ENCODE peak calls at places on chromosomes 6 and 20, in six cellular contexts. H, O, W, M, G and C are unnamed samples.

GRCh38 chr6:34671801-34672656 is 24.5 kb downstream of the ILRUN start:
- DNase-seq in G (peak), H (peak), W (peak), M (no peak), O (no peak), C (no peak)

GRCh38 chr20:37223053-37223452 is 38.6 kb downstream of the GHRH start:
- DNase-seq in O (no peak), W (no peak), G (no peak), H (no peak), M (no peak), C (no peak)

GRCh38 chr6:5215181-5215580 is 45.6 kb downstream of the LYRM4 start:
- DNase-seq in M (no peak), H (no peak), G (no peak), W (no peak), O (no peak), C (no peak)

GRCh38 chr6:5080574-5080973 is 4.6 kb upstream of the PPP1R3G start:
- DNase-seq in G (no peak), M (no peak), H (no peak), W (no peak), O (peak), C (no peak)

GRCh38 chr6:87993331-87993730 is 54.3 kb upstream of the SPACA1 start:
- DNase-seq in H (no peak), G (no peak), O (no peak), W (no peak), M (no peak), C (no peak)

GRCh38 chr6:100427452-100427851 is 37.3 kb downstream of the SIM1 start:
- DNase-seq in W (no peak), O (no peak), M (no peak), H (no peak), G (no peak), C (no peak)

GRCh38 chr20:1241456-1241855 is 15.6 kb downstream of the RAD21L1 start:
- DNase-seq in O (no peak), W (no peak), H (no peak), M (no peak), G (no peak), C (no peak)

GRCh38 chr20:23212482-23212881 is 126.4 kb upstream of the CD93 start:
- DNase-seq in M (no peak), W (no peak), H (no peak), G (no peak), O (no peak), C (no peak)

GRCh38 chr6:132715204-132715603 is 1.3 kb upstream of the VNN1 start:
- DNase-seq in H (no peak), G (no peak), W (no peak), M (peak), O (peak), C (no peak)

GRCh38 chr6:106997392-106998257 is 23.1 kb upstream of the CD24 start:
- DNase-seq in H (peak), O (peak), M (no peak), W (peak), G (peak), C (peak)

GRCh38 chr20:62908971-62909791 is 17.1 kb downstream of the DIDO1 start:
- DNase-seq in M (no peak), W (no peak), H (no peak), G (no peak), O (no peak), C (no peak)

GRCh38 chr6:32210191-32210601 is 13.7 kb downstream of the NOTCH4 start:
- DNase-seq in W (no peak), G (no peak), O (no peak), M (no peak), H (no peak), C (no peak)

GRCh38 chr6:164612731-164613130 is 696.7 kb downstream of the C6orf118 start:
- DNase-seq in O (no peak), H (no peak), M (no peak), W (no peak), G (no peak), C (no peak)

GRCh38 chr20:32017711-32018251 is 7.5 kb downstream of the CCM2L start:
- DNase-seq in M (peak), W (no peak), O (peak), H (no peak), G (peak), C (peak)

GRCh38 chr6:53734473-53735299 is 60.1 kb upstream of the LRRC1 start:
- DNase-seq in G (no peak), W (no peak), M (peak), O (peak), H (peak), C (no peak)

GRCh38 chr20:15257471-15257870 is 920.1 kb upstream of the FLRT3 start:
- DNase-seq in O (no peak), G (no peak), H (no peak), W (no peak), M (no peak), C (no peak)

GRCh38 chr20:29409833-29410804 is 1847.3 kb upstream of the DEFB115 start:
- DNase-seq in G (no peak), H (no peak), W (no peak), O (no peak), M (no peak), C (no peak)

GRCh38 chr6:130018830-130019795 is 732 bp downstream of the L3MBTL3 start:
- DNase-seq in W (peak), H (no peak), M (no peak), O (no peak), G (peak), C (peak)

GRCh38 chr6:133423242-133423641 is 182.1 kb downstream of the EYA4 start:
- DNase-seq in H (no peak), M (no peak), W (no peak), G (no peak), O (no peak), C (no peak)

GRCh38 chr20:57746832-57747404 is 37.1 kb upstream of the PMEPA1 start:
- DNase-seq in W (no peak), G (no peak), H (no peak), O (no peak), M (no peak), C (no peak)

GRCh38 chr6:90110971-90111370 is 185.7 kb downstream of the BACH2 start:
- DNase-seq in O (no peak), M (no peak), H (no peak), G (no peak), W (no peak), C (no peak)

GRCh38 chr6:158026054-158026900 is 44.6 kb downstream of the SYNJ2 start:
- DNase-seq in M (no peak), O (peak), W (peak), G (peak), H (no peak), C (peak)

GRCh38 chr6:150314230-150315188 is 54.3 kb upstream of the IYD start:
- DNase-seq in O (no peak), G (no peak), W (no peak), M (no peak), H (no peak), C (no peak)

GRCh38 chr6:21003780-21004541 is 469.7 kb downstream of the CDKAL1 start:
- DNase-seq in H (peak), O (peak), M (no peak), W (no peak), G (no peak), C (no peak)

GRCh38 chr6:111598211-111598610 is 7.5 kb downstream of the TRAF3IP2 start:
- DNase-seq in O (no peak), H (no peak), G (no peak), W (no peak), M (no peak), C (no peak)

GRCh38 chr6:83311231-83311630 is 118.1 kb downstream of the RWDD2A start:
- DNase-seq in O (no peak), M (no peak), G (no peak), W (no peak), H (no peak), C (no peak)

DNA sequence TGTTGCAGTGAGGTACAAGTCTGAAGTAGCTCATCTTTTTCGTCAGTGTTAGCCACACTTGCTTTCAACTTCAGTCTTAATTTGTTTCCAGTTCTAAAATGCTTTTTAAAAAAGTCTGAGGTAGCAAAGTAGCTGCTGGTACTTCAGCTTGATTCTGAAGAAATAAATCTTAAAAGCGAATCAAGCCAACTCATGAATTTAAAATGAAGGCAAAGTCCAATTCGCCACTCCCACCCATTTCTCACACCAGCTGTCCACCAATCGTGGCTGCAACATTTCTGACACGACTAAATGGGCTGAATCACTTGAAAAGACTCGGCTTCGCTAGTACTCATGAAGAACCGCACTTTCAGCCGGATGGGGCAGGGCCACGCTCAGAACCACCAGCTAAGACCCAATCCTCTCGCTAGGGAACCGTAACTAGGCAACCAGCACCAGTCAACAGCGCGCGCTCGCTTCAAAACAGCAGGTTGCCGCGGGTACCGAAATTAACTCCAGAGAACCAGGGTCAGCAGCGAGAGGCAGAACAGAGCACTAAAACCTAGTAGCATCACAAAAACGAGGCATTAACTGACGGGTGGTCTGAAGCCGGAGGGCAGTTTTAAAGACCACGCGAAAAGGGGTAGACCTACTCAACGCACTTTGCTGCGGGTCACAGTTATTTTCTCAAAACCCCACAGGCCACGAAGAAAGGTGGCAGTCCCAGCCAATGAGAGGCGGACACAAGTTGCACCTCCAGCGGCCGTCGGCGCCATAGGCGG is 900 bp downstream of the BCLAF1 start:
- DNase-seq in H (peak), O (peak), W (peak), M (no peak), G (peak), C (peak)
- TF ChIP-seq POLR2A in H (no peak), O (peak), W (no peak), M (no peak), G (no peak), C (no peak)

GRCh38 chr6:116351101-116351500 is 19.6 kb upstream of the DSE start:
- DNase-seq in M (no peak), O (no peak), W (no peak), G (no peak), H (no peak), C (no peak)

GRCh38 chr6:116349216-116349615 is 21.5 kb upstream of the DSE start:
- DNase-seq in O (no peak), M (no peak), W (no peak), H (no peak), G (no peak), C (no peak)

GRCh38 chr6:116355796-116356195 is 15.0 kb upstream of the DSE start:
- DNase-seq in M (no peak), W (no peak), O (no peak), G (no peak), H (no peak), C (no peak)

GRCh38 chr6:116352515-116353471 is 18.0 kb upstream of the DSE start:
- DNase-seq in W (no peak), G (no peak), O (no peak), M (no peak), H (peak), C (no peak)
- TF ChIP-seq TAF1 in W (no peak), G (no peak), O (no peak), M (no peak), H (no peak), C (no peak)

DNA sequence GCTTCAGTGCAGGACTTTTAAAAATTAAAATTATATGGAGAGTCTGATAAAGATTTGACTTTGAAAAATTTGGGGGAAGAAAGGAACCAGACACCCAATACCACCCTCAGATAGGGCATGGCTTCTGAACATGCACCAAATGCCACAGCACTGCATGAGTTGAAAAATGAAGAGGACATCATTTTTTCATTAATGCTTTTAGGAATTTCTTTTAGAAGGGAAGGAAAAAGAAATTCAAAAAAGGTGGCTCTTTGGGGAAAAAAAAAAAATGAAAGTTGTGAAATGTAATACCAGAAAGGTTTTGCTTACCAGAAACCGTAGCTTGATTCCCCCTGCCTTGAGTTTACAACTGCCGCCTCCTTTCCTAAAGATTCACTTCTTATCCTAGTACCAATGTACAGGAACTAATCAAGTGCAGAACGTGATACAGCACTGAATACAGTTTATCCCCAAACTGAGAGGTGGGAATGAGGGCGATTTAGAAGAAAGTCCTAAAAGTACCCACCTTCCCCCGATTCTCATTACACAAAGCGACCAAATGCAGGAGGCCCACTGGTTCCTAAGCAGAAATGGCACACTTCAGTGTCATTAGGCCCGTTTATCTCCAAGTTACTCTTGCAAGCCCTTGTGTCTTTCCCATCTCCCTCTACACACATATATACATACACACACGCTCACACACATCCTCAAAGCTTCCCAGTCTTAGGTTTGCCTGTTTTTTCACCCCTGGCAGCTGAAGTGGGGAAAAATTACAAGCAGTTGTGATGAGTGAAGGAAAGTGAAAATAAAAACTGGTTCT is 2.8 kb downstream of the PPP1R10 start:
- DNase-seq in M (no peak), H (no peak), W (no peak), G (no peak), O (no peak), C (no peak)
- TF ChIP-seq POLR2A in M (peak), H (peak), W (peak), G (peak), O (peak), C (peak)

GRCh38 chr6:13813011-13813410 is 1.3 kb downstream of the MCUR1 start:
- DNase-seq in O (no peak), M (no peak), W (no peak), G (no peak), H (no peak), C (no peak)

GRCh38 chr6:13814938-13815575 is 700 bp upstream of the MCUR1 start:
- DNase-seq in G (no peak), H (no peak), O (no peak), W (no peak), M (no peak), C (no peak)

GRCh38 chr6:13812359-13812642 is 2.1 kb downstream of the MCUR1 start:
- DNase-seq in O (no peak), G (no peak), H (no peak), M (no peak), W (no peak), C (no peak)

GRCh38 chr6:13814176-13814937 is at the start of gene MCUR1:
- DNase-seq in M (peak), W (peak), O (peak), G (peak), H (peak), C (peak)

GRCh38 chr6:13813621-13814175 is 659 bp downstream of the MCUR1 start:
- DNase-seq in O (peak), W (no peak), H (no peak), G (peak), M (peak), C (peak)
- TF ChIP-seq TAF1 in O (no peak), W (no peak), H (no peak), G (no peak), M (no peak), C (no peak)

GRCh38 chr6:136696783-136697364 is 95.4 kb downstream of the MAP3K5 start:
- DNase-seq in O (no peak), H (no peak), M (no peak), G (no peak), W (no peak), C (no peak)
- TF ChIP-seq POLR2A in O (no peak), H (no peak), M (no peak), G (no peak), W (no peak), C (no peak)

GRCh38 chr20:52483382-52483781 is 291.8 kb upstream of the ZFP64 start:
- DNase-seq in H (no peak), O (no peak), G (no peak), M (no peak), W (no peak), C (no peak)

GRCh38 chr20:52482049-52482448 is 290.5 kb upstream of the ZFP64 start:
- DNase-seq in G (no peak), H (no peak), W (no peak), O (no peak), M (no peak), C (no peak)

GRCh38 chr20:52481443-52481842 is 289.9 kb upstream of the ZFP64 start:
- DNase-seq in M (no peak), W (no peak), H (no peak), G (no peak), O (no peak), C (no peak)

GRCh38 chr20:52484438-52484837 is 292.9 kb upstream of the ZFP64 start:
- DNase-seq in M (no peak), O (no peak), H (no peak), G (no peak), W (no peak), C (no peak)
- TF ChIP-seq TAF1 in M (no peak), O (no peak), H (no peak), G (no peak), W (no peak), C (no peak)

GRCh38 chr6:11538049-11538798 is 675 bp downstream of the TMEM170B start:
- DNase-seq in W (peak), O (no peak), G (peak), H (no peak), M (no peak), C (peak)
- TF ChIP-seq POLR2A in W (no peak), O (no peak), G (no peak), H (no peak), M (no peak), C (no peak)

GRCh38 chr20:4949833-4950178 is 51.5 kb downstream of the SLC23A2 start:
- DNase-seq in O (peak), W (no peak), H (no peak), G (peak), M (no peak), C (peak)

GRCh38 chr20:4950841-4951240 is 50.5 kb downstream of the SLC23A2 start:
- DNase-seq in G (no peak), H (no peak), O (no peak), W (no peak), M (no peak), C (no peak)

GRCh38 chr20:4952229-4952628 is 49.1 kb downstream of the SLC23A2 start:
- DNase-seq in M (no peak), W (no peak), O (no peak), H (no peak), G (no peak), C (no peak)

GRCh38 chr20:4950437-4950836 is 50.9 kb downstream of the SLC23A2 start:
- DNase-seq in H (no peak), G (no peak), M (no peak), W (no peak), O (no peak), C (no peak)

DNA sequence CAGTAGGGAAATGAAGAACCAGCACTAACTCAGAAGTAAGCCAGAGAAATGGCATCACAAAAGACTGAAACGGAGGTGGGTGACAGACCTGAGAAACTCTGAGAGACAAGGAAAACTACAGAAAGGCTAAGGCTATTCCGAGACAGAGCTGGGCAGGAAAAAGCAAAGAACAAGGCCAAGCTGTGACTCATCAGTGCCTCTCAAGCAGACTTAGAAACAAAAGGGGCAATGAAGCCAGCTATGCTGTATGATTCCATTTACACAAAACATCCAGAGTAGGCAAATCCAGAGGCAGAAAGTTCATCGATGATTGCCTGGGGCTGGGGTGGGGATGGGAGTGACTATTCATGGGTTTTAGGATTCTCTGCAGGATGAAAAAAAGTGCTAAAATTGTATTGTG is 50.0 kb downstream of the SLC23A2 start:
- DNase-seq in H (no peak), M (no peak), W (no peak), G (no peak), O (no peak), C (no peak)
- TF ChIP-seq TAF1 in H (no peak), M (no peak), W (no peak), G (no peak), O (no peak), C (no peak)

GRCh38 chr6:124955108-124955851 is 7.0 kb upstream of the RNF217 start:
- DNase-seq in O (no peak), G (peak), W (no peak), M (no peak), H (no peak), C (no peak)

GRCh38 chr6:124953808-124954207 is 8.4 kb upstream of the RNF217 start:
- DNase-seq in O (no peak), M (no peak), W (no peak), G (no peak), H (no peak), C (no peak)

GRCh38 chr6:124947821-124948451 is 14.3 kb upstream of the RNF217 start:
- DNase-seq in O (no peak), G (no peak), H (no peak), W (no peak), M (no peak), C (no peak)

DNA sequence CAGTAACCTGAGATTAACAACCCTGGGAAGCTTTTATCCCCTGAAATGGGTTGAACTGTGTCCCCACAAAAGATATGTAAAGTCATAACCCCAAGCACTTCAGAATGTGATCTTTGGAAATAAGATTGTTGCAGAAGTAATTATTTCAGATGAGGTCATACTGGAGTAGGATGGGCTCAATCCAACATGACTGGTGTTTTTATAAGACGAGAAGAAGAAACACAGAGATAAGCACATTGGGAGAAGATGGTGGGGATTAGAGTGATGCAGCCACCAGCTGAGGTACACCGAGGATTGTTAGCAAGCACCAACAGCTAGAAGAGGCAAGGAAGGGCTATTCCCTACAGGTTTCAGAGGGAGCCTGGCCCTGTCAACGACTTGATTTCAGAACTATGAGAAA is 12.5 kb upstream of the RNF217 start:
- DNase-seq in W (no peak), G (no peak), O (no peak), M (no peak), H (no peak), C (no peak)
- TF ChIP-seq POLR2A in W (no peak), G (no peak), O (no peak), M (no peak), H (no peak), C (no peak)